ENCODE peak calls at places on chromosomes 12 and 14, in four cellular contexts. One of them, this sample, is unnamed. For H3K4me1, the result is how much of the 10 kb centered on the place peaks cover.

GRCh38 chr14:31336646-31337045 is 83.7 kb downstream of the HEATR5A start:
- ATAC-seq in HCT116: no peak
- ATAC-seq in A549: no peak
- ATAC-seq in heart left ventricle: no peak
- ATAC-seq in this sample: no peak

GRCh38 chr12:131916306-131917138 is 12.6 kb upstream of the PUS1 start:
- ATAC-seq in HCT116: no peak
- ATAC-seq in A549: no peak
- ATAC-seq in heart left ventricle: no peak
- ATAC-seq in this sample: no peak

GRCh38 chr14:92539875-92540274 is 26.3 kb downstream of the RIN3 start:
- ATAC-seq in HCT116: peak
- ATAC-seq in A549: peak
- ATAC-seq in heart left ventricle: peak
- ATAC-seq in this sample: peak

GRCh38 chr14:88299865-88300264 is 23.2 kb downstream of the KCNK10 start:
- ATAC-seq in HCT116: no peak
- ATAC-seq in A549: no peak
- ATAC-seq in heart left ventricle: no peak
- ATAC-seq in this sample: no peak

GRCh38 chr12:116759783-116760581 is 21.9 kb downstream of the RNFT2 start:
- ATAC-seq in HCT116: peak
- ATAC-seq in A549: no peak
- ATAC-seq in heart left ventricle: no peak
- ATAC-seq in this sample: no peak

GRCh38 chr12:54139030-54139429 is 49.8 kb downstream of the SMUG1 start:
- ATAC-seq in HCT116: no peak
- ATAC-seq in A549: no peak
- ATAC-seq in heart left ventricle: no peak
- ATAC-seq in this sample: no peak

GRCh38 chr14:60637490-60638452 is 11.5 kb downstream of the SIX1 start:
- ATAC-seq in HCT116: no peak
- ATAC-seq in A549: no peak
- ATAC-seq in heart left ventricle: no peak
- ATAC-seq in this sample: peak

GRCh38 chr14:104895207-104895785 is 29.4 kb upstream of the PLD4 start:
- ATAC-seq in HCT116: no peak
- ATAC-seq in A549: no peak
- ATAC-seq in heart left ventricle: no peak
- ATAC-seq in this sample: no peak

GRCh38 chr12:89777685-89778379 is 69.2 kb upstream of the ATP2B1 start:
- ATAC-seq in HCT116: no peak
- ATAC-seq in A549: no peak
- ATAC-seq in heart left ventricle: no peak
- ATAC-seq in this sample: no peak

GRCh38 chr12:131061041-131061806 is 107.5 kb downstream of the ADGRD1 start:
- ATAC-seq in HCT116: peak
- ATAC-seq in A549: no peak
- ATAC-seq in heart left ventricle: no peak
- ATAC-seq in this sample: no peak

GRCh38 chr12:81542065-81542464 is 217.1 kb downstream of the PPFIA2 start:
- ATAC-seq in HCT116: no peak
- ATAC-seq in A549: no peak
- ATAC-seq in heart left ventricle: no peak
- ATAC-seq in this sample: no peak

GRCh38 chr12:124369901-124370378 is 75.0 kb downstream of the RFLNA start:
- ATAC-seq in HCT116: no peak
- ATAC-seq in A549: no peak
- ATAC-seq in heart left ventricle: peak
- ATAC-seq in this sample: peak

GRCh38 chr14:21735639-21736307 is 62.2 kb upstream of the OR4E1 start:
- ATAC-seq in HCT116: no peak
- ATAC-seq in A549: no peak
- ATAC-seq in heart left ventricle: no peak
- ATAC-seq in this sample: no peak

GRCh38 chr12:28781671-28782652 is 367.1 kb upstream of the FAR2 start:
- ATAC-seq in HCT116: no peak
- ATAC-seq in A549: no peak
- ATAC-seq in heart left ventricle: no peak
- ATAC-seq in this sample: no peak

GRCh38 chr12:112321277-112321676 is 61.0 kb downstream of the HECTD4 start:
- ATAC-seq in HCT116: no peak
- ATAC-seq in A549: no peak
- ATAC-seq in heart left ventricle: no peak
- ATAC-seq in this sample: no peak

GRCh38 chr12:108618079-108618952 is 15.4 kb downstream of the SELPLG start:
- ATAC-seq in HCT116: peak
- ATAC-seq in A549: peak
- ATAC-seq in heart left ventricle: peak
- ATAC-seq in this sample: peak

GRCh38 chr12:91023326-91024004 is 18.7 kb upstream of the EPYC start:
- ATAC-seq in HCT116: no peak
- ATAC-seq in A549: no peak
- ATAC-seq in heart left ventricle: no peak
- ATAC-seq in this sample: no peak

GRCh38 chr12:54136844-54137580 is 51.8 kb downstream of the SMUG1 start:
- ATAC-seq in HCT116: no peak
- ATAC-seq in A549: no peak
- ATAC-seq in heart left ventricle: no peak
- ATAC-seq in this sample: no peak

GRCh38 chr14:39847852-39848251 is 415.6 kb upstream of the FBXO33 start:
- ATAC-seq in HCT116: no peak
- ATAC-seq in A549: no peak
- ATAC-seq in heart left ventricle: no peak
- ATAC-seq in this sample: no peak

DNA sequence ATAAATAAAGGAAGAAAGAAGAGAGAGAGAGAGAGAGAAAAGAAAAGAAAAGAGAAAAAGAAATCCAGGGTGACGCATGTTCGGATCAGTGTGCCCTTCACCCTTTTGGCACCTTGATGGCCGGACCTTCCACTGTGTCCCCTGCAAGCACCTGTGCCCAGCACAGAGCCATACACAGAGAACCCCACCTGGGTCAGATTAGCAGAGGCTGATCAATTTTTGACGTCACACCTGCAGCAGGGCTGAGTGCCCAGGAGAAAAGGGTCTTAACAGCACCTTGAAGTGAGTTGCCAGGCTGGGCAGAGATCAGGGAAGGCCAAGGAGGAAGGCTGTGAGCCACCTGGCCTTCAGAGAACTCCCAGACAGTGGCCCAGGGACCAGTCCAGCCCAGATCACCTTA is 114.4 kb downstream of the CALM1 start:
- ATAC-seq in HCT116: no peak
- ATAC-seq in A549: no peak
- ATAC-seq in heart left ventricle: no peak
- ATAC-seq in this sample: no peak
- H3K4me1 ChIP-seq in HCT116: under half
- H3K4me1 ChIP-seq in A549: under half
- H3K4me1 ChIP-seq in heart left ventricle: under half
- H3K4me1 ChIP-seq in this sample: under half

GRCh38 chr12:6960291-6961277 is 9.4 kb downstream of the PTPN6 start:
- ATAC-seq in HCT116: no peak
- ATAC-seq in A549: peak
- ATAC-seq in heart left ventricle: no peak
- ATAC-seq in this sample: no peak
- TF ChIP-seq POLR2A in HCT116: no peak
- TF ChIP-seq POLR2A in A549: no peak
- TF ChIP-seq POLR2A in heart left ventricle: no peak
- TF ChIP-seq POLR2A in this sample: no peak

DNA sequence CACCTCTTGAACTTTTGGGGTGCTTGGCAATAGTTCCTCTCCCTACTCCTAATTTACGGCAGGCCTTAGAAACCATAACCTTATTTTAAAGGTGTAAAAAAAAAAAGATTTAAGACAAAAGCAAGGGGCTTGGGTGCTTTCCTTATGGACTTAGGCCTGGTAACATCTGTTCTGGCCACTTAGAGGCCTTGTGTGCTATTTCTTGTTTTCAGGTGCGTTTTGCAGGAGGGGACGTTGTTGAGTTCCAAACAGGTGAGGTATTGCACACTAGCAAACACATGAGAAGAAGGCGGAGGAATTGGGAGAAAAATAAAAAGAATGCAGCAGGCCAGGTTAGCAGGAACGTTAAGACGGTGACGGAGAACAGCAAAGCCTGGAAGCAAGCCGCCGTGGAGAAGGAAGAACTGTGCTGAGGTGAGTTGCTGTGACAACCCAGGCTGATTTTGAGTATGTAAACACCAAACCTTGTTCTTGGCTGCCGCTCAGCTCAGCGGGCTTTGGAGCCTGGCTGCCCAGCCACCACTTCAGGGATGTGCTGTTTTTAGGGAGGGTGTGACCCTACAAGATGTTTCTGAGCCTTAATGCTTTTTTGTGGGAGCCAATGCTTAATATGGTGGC is 17.4 kb downstream of the EMG1 start:
- ATAC-seq in HCT116: no peak
- ATAC-seq in A549: peak
- ATAC-seq in heart left ventricle: no peak
- ATAC-seq in this sample: peak
- H3K27ac ChIP-seq in HCT116: no peak
- H3K27ac ChIP-seq in A549: no peak
- H3K27ac ChIP-seq in heart left ventricle: no peak
- H3K27ac ChIP-seq in this sample: peak

GRCh38 chr12:23752245-23752644 is 197.2 kb downstream of the SOX5 start:
- ATAC-seq in HCT116: no peak
- ATAC-seq in A549: no peak
- ATAC-seq in heart left ventricle: no peak
- ATAC-seq in this sample: no peak

GRCh38 chr12:23756416-23756815 is 193.1 kb downstream of the SOX5 start:
- ATAC-seq in HCT116: no peak
- ATAC-seq in A549: no peak
- ATAC-seq in heart left ventricle: no peak
- ATAC-seq in this sample: no peak

GRCh38 chr12:23750923-23751322 is 198.5 kb downstream of the SOX5 start:
- ATAC-seq in HCT116: no peak
- ATAC-seq in A549: no peak
- ATAC-seq in heart left ventricle: no peak
- ATAC-seq in this sample: no peak

GRCh38 chr12:23751641-23752040 is 197.8 kb downstream of the SOX5 start:
- ATAC-seq in HCT116: no peak
- ATAC-seq in A549: no peak
- ATAC-seq in heart left ventricle: no peak
- ATAC-seq in this sample: no peak

DNA sequence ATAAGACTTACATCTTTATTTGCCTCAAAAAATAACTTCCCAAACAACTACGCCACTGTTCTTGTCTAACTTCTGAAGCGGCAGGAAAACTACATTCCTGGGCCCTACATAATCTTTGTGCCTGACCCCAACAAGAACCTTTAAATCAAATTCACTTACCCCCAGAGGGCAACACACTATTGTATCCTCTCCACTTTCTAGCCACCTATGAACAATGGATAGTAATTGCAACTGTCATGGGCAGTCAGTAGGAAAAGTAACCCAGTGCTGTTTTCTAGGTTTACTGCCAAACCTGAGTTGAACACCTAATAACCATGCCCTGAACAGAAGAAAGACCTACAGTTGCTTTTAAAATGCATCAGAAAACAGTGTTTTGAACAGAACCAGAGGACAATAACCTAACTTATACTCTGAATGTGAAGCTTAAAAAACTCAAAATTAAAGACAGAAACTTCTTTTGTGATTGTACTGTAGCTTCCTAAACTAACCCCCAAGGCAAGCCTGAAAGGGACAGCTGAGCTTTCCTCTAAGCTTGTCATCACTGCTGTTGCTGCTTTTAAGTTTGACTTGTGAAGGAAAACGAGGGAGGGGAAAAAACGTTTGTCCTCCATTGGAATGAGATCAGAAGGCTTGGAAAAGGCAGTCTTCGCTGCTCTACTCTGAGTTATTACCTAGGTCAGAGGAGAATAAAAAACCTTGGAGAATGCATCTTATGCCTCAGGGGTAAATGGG is 195.7 kb downstream of the SOX5 start:
- ATAC-seq in HCT116: no peak
- ATAC-seq in A549: no peak
- ATAC-seq in heart left ventricle: no peak
- ATAC-seq in this sample: no peak
- H3K4me1 ChIP-seq in HCT116: under half
- H3K4me1 ChIP-seq in A549: under half
- H3K4me1 ChIP-seq in heart left ventricle: under half
- H3K4me1 ChIP-seq in this sample: under half

DNA sequence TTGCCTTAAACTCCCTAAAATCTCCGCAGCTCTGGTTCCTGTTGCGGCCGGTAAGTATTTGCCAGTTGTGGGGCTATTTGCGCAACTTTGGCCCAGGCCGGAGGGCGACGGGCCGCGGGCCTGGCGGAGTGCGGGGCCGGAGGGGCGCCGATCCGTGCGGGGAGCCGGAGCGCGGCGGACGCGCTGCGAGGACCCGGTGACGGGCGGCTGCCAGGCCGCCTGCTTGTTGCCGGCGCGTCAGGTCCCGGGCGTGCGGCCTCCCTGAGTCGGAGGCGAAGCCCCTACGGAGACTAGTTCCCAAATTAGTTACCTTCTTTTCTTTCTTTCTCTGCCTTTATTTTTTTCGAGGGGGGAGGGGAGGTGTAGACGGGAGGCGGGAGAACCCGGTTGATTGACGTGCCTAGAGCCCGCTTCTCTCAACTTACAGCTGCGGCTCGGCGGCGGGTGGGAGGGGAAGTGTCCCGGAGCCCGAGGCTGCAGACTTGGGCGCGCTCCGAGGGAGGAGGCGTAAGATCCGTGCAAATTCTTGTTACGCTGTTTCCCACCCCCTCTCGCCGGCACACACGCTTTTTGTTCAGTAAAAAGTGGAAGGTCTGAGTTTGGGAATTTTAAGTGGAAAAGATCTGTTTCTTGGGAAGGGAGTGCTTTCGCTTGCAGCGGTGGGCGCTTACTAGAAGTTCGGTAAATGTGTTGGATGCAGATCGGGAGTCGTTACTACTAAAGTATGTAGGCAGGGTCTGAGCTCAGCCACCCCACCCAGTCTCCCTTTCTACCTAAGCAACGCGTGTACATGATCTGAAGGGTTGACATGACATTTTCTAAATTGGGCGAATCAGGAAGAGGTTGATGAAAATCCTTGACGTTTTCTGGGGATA is 564 bp downstream of the ZBTB1 start:
- ATAC-seq in HCT116: peak
- ATAC-seq in A549: peak
- ATAC-seq in heart left ventricle: peak
- ATAC-seq in this sample: peak
- TF ChIP-seq POLR2A in HCT116: no peak
- TF ChIP-seq POLR2A in A549: no peak
- TF ChIP-seq POLR2A in heart left ventricle: no peak
- TF ChIP-seq POLR2A in this sample: no peak